ENCODE peak calls at places on chromosomes 3 and 15, in seven cellular contexts. P is astrocyte of the cerebellum, A is fibroblast of mammary gland, N is fibroblast of lung, I is testis, Z is breast epithelium, Y is cardiac muscle cell. U is an unnamed sample.
A peak's percentile ranks its signal among the peaks of the same experiment; 100 is the strongest.

GRCh38 chr3:37945803-37946530 is 44.6 kb upstream of the VILL start:
- DNase-seq in P (no peak), A (no peak), N (peak; percentile 60), I (no peak), Z (peak; percentile 85), Y (no peak), U (no peak)

GRCh38 chr15:82371649-82372048 is 22.4 kb upstream of the GOLGA6L10 start:
- DNase-seq in P (no peak), A (no peak), N (no peak), I (no peak), Z (no peak), Y (no peak), U (no peak)

GRCh38 chr3:12588674-12589054 is 31.8 kb downstream of the MKRN2 start:
- DNase-seq in P (no peak), A (no peak), N (no peak), I (no peak), Z (no peak), Y (no peak), U (no peak)

GRCh38 chr15:52180851-52181450 is 10.2 kb downstream of the GNB5 start:
- DNase-seq in P (no peak), A (no peak), N (no peak), I (no peak), Z (no peak), Y (no peak), U (no peak)

GRCh38 chr3:183907911-183908331 is 23.2 kb upstream of the PARL start:
- DNase-seq in P (no peak), A (no peak), N (no peak), I (no peak), Z (no peak), Y (no peak), U (no peak)

GRCh38 chr3:195763248-195763830 is 42.6 kb downstream of the MUC20 start:
- DNase-seq in P (no peak), A (no peak), N (no peak), I (no peak), Z (no peak), Y (no peak), U (no peak)

GRCh38 chr3:162597221-162597620 is 1100.6 kb downstream of the OTOL1 start:
- DNase-seq in P (no peak), A (no peak), N (no peak), I (no peak), Z (no peak), Y (no peak), U (no peak)

GRCh38 chr3:126081618-126082333 is 2.1 kb downstream of the SLC41A3 start:
- DNase-seq in P (no peak), A (peak; percentile 69), N (peak; percentile 71), I (peak; percentile 58), Z (peak; percentile 34), Y (no peak), U (no peak)

GRCh38 chr15:31974855-31975421 is 55.4 kb upstream of the CHRNA7 start:
- DNase-seq in P (peak; percentile 26), A (peak; percentile 11), N (no peak), I (peak; percentile 57), Z (no peak), Y (peak; percentile 82), U (no peak)

GRCh38 chr3:83195243-83195642 is 1433.8 kb upstream of the GBE1 start:
- DNase-seq in P (no peak), A (no peak), N (peak; percentile 5), I (no peak), Z (no peak), Y (no peak), U (no peak)

GRCh38 chr3:183265713-183266417 is 12.8 kb downstream of the B3GNT5 start:
- DNase-seq in P (peak; percentile 65), A (peak; percentile 98), N (peak; percentile 96), I (no peak), Z (no peak), Y (no peak), U (no peak)

GRCh38 chr3:70308760-70309159 is 3.7 kb downstream of the MDFIC2 start:
- DNase-seq in P (no peak), A (peak; percentile 2), N (peak; percentile 4), I (peak; percentile 24), Z (no peak), Y (peak; percentile 36), U (no peak)

GRCh38 chr15:59191855-59192237 is 14.8 kb upstream of the LDHAL6B start:
- DNase-seq in P (peak; percentile 79), A (peak; percentile 97), N (peak; percentile 98), I (no peak), Z (no peak), Y (no peak), U (peak; percentile 97)

GRCh38 chr3:123640311-123641083 is 55.6 kb upstream of the HACD2 start:
- DNase-seq in P (no peak), A (no peak), N (peak; percentile 84), I (no peak), Z (no peak), Y (no peak), U (no peak)

GRCh38 chr3:135109681-135110080 is 314.6 kb downstream of the EPHB1 start:
- DNase-seq in P (no peak), A (no peak), N (no peak), I (no peak), Z (no peak), Y (no peak), U (no peak)

GRCh38 chr3:8784676-8785435 is 15.4 kb upstream of the OXTR start:
- DNase-seq in P (no peak), A (no peak), N (no peak), I (no peak), Z (peak; percentile 65), Y (no peak), U (no peak)

GRCh38 chr3:143507735-143508580 is 340.3 kb downstream of the SLC9A9 start:
- DNase-seq in P (peak; percentile 19), A (peak; percentile 92), N (peak; percentile 86), I (no peak), Z (no peak), Y (no peak), U (peak; percentile 48)

GRCh38 chr3:140351466-140351865 is 326.4 kb upstream of the TRIM42 start:
- DNase-seq in P (no peak), A (no peak), N (no peak), I (no peak), Z (no peak), Y (no peak), U (no peak)

GRCh38 chr3:98726084-98726483 is 37.1 kb upstream of the ST3GAL6 start:
- DNase-seq in P (peak; percentile 28), A (no peak), N (peak; percentile 83), I (no peak), Z (no peak), Y (no peak), U (no peak)

GRCh38 chr3:105616374-105616915 is 249.7 kb downstream of the ALCAM start:
- DNase-seq in P (no peak), A (no peak), N (no peak), I (no peak), Z (no peak), Y (no peak), U (no peak)

GRCh38 chr3:142723968-142724681 is at the start of gene TRPC1:
- DNase-seq in P (peak; percentile 28), A (peak; percentile 79), N (peak; percentile 78), I (peak; percentile 86), Z (peak; percentile 62), Y (peak; percentile 88), U (peak; percentile 27)

GRCh38 chr15:59296181-59296617 is 76.5 kb downstream of the MYO1E start:
- DNase-seq in P (peak; percentile 89), A (peak; percentile 97), N (peak; percentile 94), I (no peak), Z (no peak), Y (no peak), U (peak; percentile 76)

GRCh38 chr3:152446495-152446894 is 177.8 kb downstream of the MBNL1 start:
- DNase-seq in P (no peak), A (no peak), N (no peak), I (no peak), Z (no peak), Y (no peak), U (no peak)

DNA sequence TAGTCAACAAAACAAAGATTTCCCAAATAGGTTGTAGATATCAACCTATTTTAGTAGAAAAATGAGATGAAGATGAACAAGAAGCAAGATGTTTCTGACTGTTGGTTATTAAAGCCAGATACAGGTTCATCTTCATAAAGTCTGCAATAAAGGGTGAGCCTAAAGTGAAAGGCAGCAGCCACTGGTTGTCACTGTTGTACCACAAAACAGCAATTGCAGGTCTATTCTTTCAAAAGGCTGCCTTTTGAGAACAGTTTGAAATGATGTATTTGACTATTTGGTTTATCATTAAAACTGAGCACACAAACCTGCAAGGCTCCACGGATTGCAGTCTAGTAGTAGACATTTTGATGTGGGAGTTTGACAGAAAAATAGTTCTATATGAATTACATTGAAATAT is 543.4 kb downstream of the GBE1 start:
- DNase-seq in P (peak; percentile 36), A (peak; percentile 31), N (peak; percentile 49), I (no peak), Z (no peak), Y (peak; percentile 35), U (no peak)
- TF ChIP-seq CTCF in P (peak; percentile 72), A (peak; percentile 46), N (peak; percentile 58), I (no peak), Z (no peak), Y (peak; percentile 50), U (no peak)

GRCh38 chr15:55915876-55916567 is 77.4 kb downstream of the NEDD4 start:
- DNase-seq in P (no peak), A (peak; percentile 80), N (peak; percentile 63), I (no peak), Z (no peak), Y (no peak), U (no peak)

GRCh38 chr15:55916666-55917409 is 76.6 kb downstream of the NEDD4 start:
- DNase-seq in P (peak; percentile 66), A (peak; percentile 94), N (peak; percentile 92), I (no peak), Z (no peak), Y (peak; percentile 11), U (peak; percentile 62)

GRCh38 chr15:55912982-55913381 is 80.4 kb downstream of the NEDD4 start:
- DNase-seq in P (no peak), A (no peak), N (peak; percentile 14), I (no peak), Z (no peak), Y (no peak), U (no peak)

GRCh38 chr15:55915221-55915620 is 78.2 kb downstream of the NEDD4 start:
- DNase-seq in P (no peak), A (peak; percentile 42), N (peak; percentile 63), I (no peak), Z (no peak), Y (no peak), U (no peak)

DNA sequence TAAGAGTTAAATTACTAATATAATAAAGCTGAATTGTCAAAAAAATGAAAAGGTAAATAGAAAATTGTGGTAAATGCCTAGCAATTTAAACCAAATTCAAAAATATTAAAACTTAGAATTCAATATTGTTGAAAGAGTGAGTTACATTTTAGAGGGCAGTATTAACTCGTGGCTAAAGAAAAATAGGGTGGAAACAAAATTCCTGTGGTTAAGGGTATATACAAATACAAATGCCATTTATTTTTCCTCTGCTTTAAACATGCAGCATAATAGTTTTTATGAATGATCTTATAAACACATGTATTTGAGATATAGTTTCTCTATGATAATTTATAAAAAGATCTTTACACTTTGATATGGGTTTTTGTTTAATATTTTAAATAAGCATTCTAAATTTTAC is 79.0 kb downstream of the NEDD4 start:
- DNase-seq in P (no peak), A (no peak), N (peak; percentile 45), I (no peak), Z (no peak), Y (no peak), U (no peak)
- H3K4me3 ChIP-seq in P (peak overlapping the region; percentile 1), A (peak overlapping the region; percentile 52), N (peak overlapping the region; percentile 29), I (no peak overlapping the region), Z (no peak overlapping the region), Y (no peak overlapping the region), U (peak overlapping the region; percentile 38)

GRCh38 chr15:62886431-62887071 is 156.0 kb upstream of the TPM1 start:
- DNase-seq in P (peak; percentile 70), A (peak; percentile 62), N (peak; percentile 73), I (no peak), Z (no peak), Y (no peak), U (no peak)
- TF ChIP-seq CTCF in P (peak; percentile 13), A (no peak), N (no peak), I (no peak), Z (no peak), Y (no peak), U (no peak)

GRCh38 chr15:88775776-88776175 is 27.5 kb upstream of the ACAN start:
- DNase-seq in P (no peak), A (no peak), N (no peak), I (no peak), Z (no peak), Y (no peak), U (no peak)
- H3K4me3 ChIP-seq in P (no peak overlapping the region), A (no peak overlapping the region), N (no peak overlapping the region), I (no peak overlapping the region), Z (no peak overlapping the region), Y (no peak overlapping the region), U (no peak overlapping the region)

U was measured in AG09309.